ENCODE peak calls at places on chromosomes 13 and 19, in six cellular contexts. One of them, this sample, is unnamed.

GRCh38 chr13:113643593-113643992 is 14.4 kb downstream of the ATP4B start:
- DNase-seq in T follicular helper cell: no peak
- DNase-seq in body of pancreas: no peak
- DNase-seq in activated T-cell treated with anti-CD3 and anti-CD28 coated beads, Interleukin-2, amount 50 U/mL, for 1 hour: no peak
- DNase-seq in SJSA1: peak; percentile 8
- DNase-seq in vagina: no peak
- DNase-seq in this sample: no peak

GRCh38 chr13:54742984-54743383 is 1714.4 kb downstream of the OLFM4 start:
- DNase-seq in T follicular helper cell: no peak
- DNase-seq in body of pancreas: no peak
- DNase-seq in activated T-cell treated with anti-CD3 and anti-CD28 coated beads, Interleukin-2, amount 50 U/mL, for 1 hour: no peak
- DNase-seq in SJSA1: no peak
- DNase-seq in vagina: no peak
- DNase-seq in this sample: no peak

GRCh38 chr19:31204115-31204514 is 145.1 kb downstream of the TSHZ3 start:
- DNase-seq in T follicular helper cell: no peak
- DNase-seq in body of pancreas: no peak
- DNase-seq in activated T-cell treated with anti-CD3 and anti-CD28 coated beads, Interleukin-2, amount 50 U/mL, for 1 hour: no peak
- DNase-seq in SJSA1: no peak
- DNase-seq in vagina: no peak
- DNase-seq in this sample: no peak

GRCh38 chr13:34864650-34865049 is 77.4 kb upstream of the NBEA start:
- DNase-seq in T follicular helper cell: no peak
- DNase-seq in body of pancreas: no peak
- DNase-seq in activated T-cell treated with anti-CD3 and anti-CD28 coated beads, Interleukin-2, amount 50 U/mL, for 1 hour: no peak
- DNase-seq in SJSA1: no peak
- DNase-seq in vagina: no peak
- DNase-seq in this sample: no peak

GRCh38 chr13:100244431-100244830 is 155.5 kb downstream of the PCCA start:
- DNase-seq in T follicular helper cell: no peak
- DNase-seq in body of pancreas: no peak
- DNase-seq in activated T-cell treated with anti-CD3 and anti-CD28 coated beads, Interleukin-2, amount 50 U/mL, for 1 hour: no peak
- DNase-seq in SJSA1: no peak
- DNase-seq in vagina: no peak
- DNase-seq in this sample: no peak

GRCh38 chr19:41376241-41376997 is at the start of gene TMEM91:
- DNase-seq in T follicular helper cell: no peak
- DNase-seq in body of pancreas: peak; percentile 55
- DNase-seq in activated T-cell treated with anti-CD3 and anti-CD28 coated beads, Interleukin-2, amount 50 U/mL, for 1 hour: peak; percentile 42
- DNase-seq in SJSA1: no peak
- DNase-seq in vagina: no peak
- DNase-seq in this sample: peak; percentile 41

GRCh38 chr19:4094761-4095487 is 28.2 kb upstream of the ZBTB7A start:
- DNase-seq in T follicular helper cell: no peak
- DNase-seq in body of pancreas: no peak
- DNase-seq in activated T-cell treated with anti-CD3 and anti-CD28 coated beads, Interleukin-2, amount 50 U/mL, for 1 hour: no peak
- DNase-seq in SJSA1: no peak
- DNase-seq in vagina: no peak
- DNase-seq in this sample: no peak

GRCh38 chr13:93338906-93339305 is 112.3 kb downstream of the GPC6 start:
- DNase-seq in T follicular helper cell: no peak
- DNase-seq in body of pancreas: no peak
- DNase-seq in activated T-cell treated with anti-CD3 and anti-CD28 coated beads, Interleukin-2, amount 50 U/mL, for 1 hour: no peak
- DNase-seq in SJSA1: no peak
- DNase-seq in vagina: no peak
- DNase-seq in this sample: no peak

GRCh38 chr19:47512183-47512947 is 2.5 kb downstream of the NAPA start:
- DNase-seq in T follicular helper cell: no peak
- DNase-seq in body of pancreas: peak; percentile 92
- DNase-seq in activated T-cell treated with anti-CD3 and anti-CD28 coated beads, Interleukin-2, amount 50 U/mL, for 1 hour: no peak
- DNase-seq in SJSA1: peak; percentile 41
- DNase-seq in vagina: no peak
- DNase-seq in this sample: no peak

GRCh38 chr19:42420055-42420544 is 7.1 kb downstream of the LIPE start:
- DNase-seq in T follicular helper cell: peak; percentile 70
- DNase-seq in body of pancreas: peak; percentile 58
- DNase-seq in activated T-cell treated with anti-CD3 and anti-CD28 coated beads, Interleukin-2, amount 50 U/mL, for 1 hour: peak; percentile 78
- DNase-seq in SJSA1: no peak
- DNase-seq in vagina: no peak
- DNase-seq in this sample: peak; percentile 82

GRCh38 chr13:24274452-24274971 is 34.9 kb upstream of the C1QTNF9 start:
- DNase-seq in T follicular helper cell: peak; percentile 47
- DNase-seq in body of pancreas: peak; percentile 55
- DNase-seq in activated T-cell treated with anti-CD3 and anti-CD28 coated beads, Interleukin-2, amount 50 U/mL, for 1 hour: peak; percentile 73
- DNase-seq in SJSA1: no peak
- DNase-seq in vagina: no peak
- DNase-seq in this sample: peak; percentile 56

GRCh38 chr13:75618308-75618707 is 17.8 kb upstream of the LMO7 start:
- DNase-seq in T follicular helper cell: no peak
- DNase-seq in body of pancreas: no peak
- DNase-seq in activated T-cell treated with anti-CD3 and anti-CD28 coated beads, Interleukin-2, amount 50 U/mL, for 1 hour: no peak
- DNase-seq in SJSA1: no peak
- DNase-seq in vagina: no peak
- DNase-seq in this sample: no peak

GRCh38 chr13:100434010-100434763 is 154.4 kb downstream of the GGACT start:
- DNase-seq in T follicular helper cell: no peak
- DNase-seq in body of pancreas: no peak
- DNase-seq in activated T-cell treated with anti-CD3 and anti-CD28 coated beads, Interleukin-2, amount 50 U/mL, for 1 hour: no peak
- DNase-seq in SJSA1: no peak
- DNase-seq in vagina: no peak
- DNase-seq in this sample: no peak

GRCh38 chr13:56924401-56924800 is 216.3 kb upstream of the PRR20A start:
- DNase-seq in T follicular helper cell: no peak
- DNase-seq in body of pancreas: no peak
- DNase-seq in activated T-cell treated with anti-CD3 and anti-CD28 coated beads, Interleukin-2, amount 50 U/mL, for 1 hour: no peak
- DNase-seq in SJSA1: no peak
- DNase-seq in vagina: no peak
- DNase-seq in this sample: no peak

This sample was measured in activated naive CD8-positive, alpha-beta T cell treated with anti-CD3 and anti-CD28 coated beads, Interleukin-2, amount 10 ng/mL, durations not matched to agents 7 days and 5 days.